ENCODE peak calls at places on chromosomes 4 and X, in seven cellular contexts. One of them, this sample, is unnamed.
A peak's percentile ranks its signal among the peaks of the same experiment; 100 is the strongest.

GRCh38 chr4:140523370-140523856 is 555 bp upstream of the ELMOD2 start:
- DNase-seq in HCT116: no peak
- DNase-seq in HepG2: no peak
- DNase-seq in SK-N-SH: no peak
- DNase-seq in T47D: no peak
- DNase-seq in GM12878: no peak
- DNase-seq in H1: no peak
- DNase-seq in this sample: no peak

GRCh38 chr4:56448301-56448700 is 12.2 kb downstream of the PAICS start:
- DNase-seq in HCT116: no peak
- DNase-seq in HepG2: no peak
- DNase-seq in SK-N-SH: no peak
- DNase-seq in T47D: no peak
- DNase-seq in GM12878: no peak
- DNase-seq in H1: no peak
- DNase-seq in this sample: no peak

GRCh38 chr4:161376275-161376674 is 787.5 kb downstream of the FSTL5 start:
- DNase-seq in HCT116: no peak
- DNase-seq in HepG2: no peak
- DNase-seq in SK-N-SH: no peak
- DNase-seq in T47D: no peak
- DNase-seq in GM12878: no peak
- DNase-seq in H1: no peak
- DNase-seq in this sample: no peak

GRCh38 chrX:101462892-101463291 is 22.4 kb upstream of the ARMCX4 start:
- DNase-seq in HCT116: peak; percentile 15
- DNase-seq in HepG2: peak; percentile 10
- DNase-seq in SK-N-SH: peak; percentile 38
- DNase-seq in T47D: no peak
- DNase-seq in GM12878: no peak
- DNase-seq in H1: no peak
- DNase-seq in this sample: no peak

GRCh38 chrX:119516157-119516702 is 48.0 kb downstream of the SLC25A5 start:
- DNase-seq in HCT116: peak; percentile 39
- DNase-seq in HepG2: peak; percentile 57
- DNase-seq in SK-N-SH: peak; percentile 75
- DNase-seq in T47D: peak; percentile 39
- DNase-seq in GM12878: peak; percentile 39
- DNase-seq in H1: no peak
- DNase-seq in this sample: peak; percentile 76

GRCh38 chr4:111641813-111642579 is 503.3 kb upstream of the FAM241A start:
- DNase-seq in HCT116: peak; percentile 91
- DNase-seq in HepG2: peak; percentile 87
- DNase-seq in SK-N-SH: peak; percentile 52
- DNase-seq in T47D: peak; percentile 24
- DNase-seq in GM12878: peak; percentile 13
- DNase-seq in H1: peak; percentile 47
- DNase-seq in this sample: peak; percentile 31

GRCh38 chr4:122716825-122717448 is 15.6 kb upstream of the BBS12 start:
- DNase-seq in HCT116: peak; percentile 67
- DNase-seq in HepG2: peak; percentile 50
- DNase-seq in SK-N-SH: peak; percentile 67
- DNase-seq in T47D: peak; percentile 34
- DNase-seq in GM12878: no peak
- DNase-seq in H1: no peak
- DNase-seq in this sample: peak; percentile 75

GRCh38 chr4:95572304-95572991 is 23.7 kb upstream of the UNC5C start:
- DNase-seq in HCT116: no peak
- DNase-seq in HepG2: no peak
- DNase-seq in SK-N-SH: no peak
- DNase-seq in T47D: no peak
- DNase-seq in GM12878: no peak
- DNase-seq in H1: no peak
- DNase-seq in this sample: no peak

GRCh38 chr4:154084864-154085263 is 296.0 kb upstream of the SFRP2 start:
- DNase-seq in HCT116: no peak
- DNase-seq in HepG2: no peak
- DNase-seq in SK-N-SH: no peak
- DNase-seq in T47D: no peak
- DNase-seq in GM12878: no peak
- DNase-seq in H1: no peak
- DNase-seq in this sample: no peak

GRCh38 chr4:152028131-152028530 is 267.3 kb upstream of the GATB start:
- DNase-seq in HCT116: no peak
- DNase-seq in HepG2: no peak
- DNase-seq in SK-N-SH: no peak
- DNase-seq in T47D: no peak
- DNase-seq in GM12878: no peak
- DNase-seq in H1: no peak
- DNase-seq in this sample: no peak

GRCh38 chrX:45622538-45622937 is 421.9 kb upstream of the DIPK2B start:
- DNase-seq in HCT116: no peak
- DNase-seq in HepG2: no peak
- DNase-seq in SK-N-SH: no peak
- DNase-seq in T47D: no peak
- DNase-seq in GM12878: no peak
- DNase-seq in H1: no peak
- DNase-seq in this sample: no peak

GRCh38 chrX:112642349-112642748 is 37.4 kb downstream of the LHFPL1 start:
- DNase-seq in HCT116: peak; percentile 21
- DNase-seq in HepG2: peak; percentile 11
- DNase-seq in SK-N-SH: peak; percentile 39
- DNase-seq in T47D: peak; percentile 4
- DNase-seq in GM12878: no peak
- DNase-seq in H1: peak; percentile 13
- DNase-seq in this sample: peak; percentile 17

GRCh38 chrX:27057883-27058282 is 405.3 kb downstream of the PPP4R3C start:
- DNase-seq in HCT116: no peak
- DNase-seq in HepG2: no peak
- DNase-seq in SK-N-SH: no peak
- DNase-seq in T47D: no peak
- DNase-seq in GM12878: no peak
- DNase-seq in H1: peak; percentile 9
- DNase-seq in this sample: no peak

GRCh38 chr4:148749403-148749802 is 307.2 kb upstream of the NR3C2 start:
- DNase-seq in HCT116: no peak
- DNase-seq in HepG2: no peak
- DNase-seq in SK-N-SH: no peak
- DNase-seq in T47D: no peak
- DNase-seq in GM12878: no peak
- DNase-seq in H1: no peak
- DNase-seq in this sample: no peak

GRCh38 chr4:7857238-7857701 is 82.4 kb downstream of the AFAP1 start:
- DNase-seq in HCT116: no peak
- DNase-seq in HepG2: no peak
- DNase-seq in SK-N-SH: no peak
- DNase-seq in T47D: no peak
- DNase-seq in GM12878: no peak
- DNase-seq in H1: no peak
- DNase-seq in this sample: no peak

GRCh38 chrX:41027388-41027787 is 57.9 kb upstream of the USP9X start:
- DNase-seq in HCT116: no peak
- DNase-seq in HepG2: no peak
- DNase-seq in SK-N-SH: no peak
- DNase-seq in T47D: no peak
- DNase-seq in GM12878: no peak
- DNase-seq in H1: no peak
- DNase-seq in this sample: no peak

GRCh38 chr4:9989918-9990635 is 31.2 kb downstream of the SLC2A9 start:
- DNase-seq in HCT116: no peak
- DNase-seq in HepG2: no peak
- DNase-seq in SK-N-SH: no peak
- DNase-seq in T47D: no peak
- DNase-seq in GM12878: no peak
- DNase-seq in H1: no peak
- DNase-seq in this sample: no peak

GRCh38 chr4:5953003-5953951 is 60.4 kb upstream of the CRMP1 start:
- DNase-seq in HCT116: no peak
- DNase-seq in HepG2: no peak
- DNase-seq in SK-N-SH: no peak
- DNase-seq in T47D: no peak
- DNase-seq in GM12878: no peak
- DNase-seq in H1: no peak
- DNase-seq in this sample: no peak

GRCh38 chr4:145340071-145340695 is 141.5 kb upstream of the SMAD1 start:
- DNase-seq in HCT116: no peak
- DNase-seq in HepG2: no peak
- DNase-seq in SK-N-SH: no peak
- DNase-seq in T47D: no peak
- DNase-seq in GM12878: no peak
- DNase-seq in H1: no peak
- DNase-seq in this sample: no peak

DNA sequence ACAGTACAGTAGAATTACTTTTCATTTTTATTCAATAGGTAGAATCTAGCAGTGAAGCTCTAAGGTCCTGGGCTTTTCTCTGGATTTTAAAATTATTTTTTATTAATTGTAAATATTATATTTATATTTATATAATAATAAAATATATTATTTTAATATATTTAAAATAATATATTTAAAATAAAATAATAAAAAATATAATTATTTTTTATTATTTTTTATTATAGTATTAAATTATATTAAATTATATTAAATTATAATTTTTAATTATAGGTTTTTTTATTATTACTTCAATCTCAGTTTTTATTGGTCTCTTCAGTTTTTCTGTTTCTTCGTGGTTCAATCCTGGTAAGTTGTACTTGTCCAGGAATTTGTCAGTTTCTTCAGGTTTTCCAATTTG is 49.7 kb upstream of the PABPC4L start:
- DNase-seq in HCT116: no peak
- DNase-seq in HepG2: no peak
- DNase-seq in SK-N-SH: no peak
- DNase-seq in T47D: no peak
- DNase-seq in GM12878: no peak
- DNase-seq in H1: no peak
- DNase-seq in this sample: no peak
- TF ChIP-seq JUND in HCT116: no peak
- TF ChIP-seq JUND in HepG2: no peak
- TF ChIP-seq JUND in SK-N-SH: no peak
- TF ChIP-seq JUND in T47D: no peak
- TF ChIP-seq JUND in GM12878: no peak
- TF ChIP-seq JUND in H1: no peak
- TF ChIP-seq JUND in this sample: no peak

GRCh38 chrX:48648299-48648698 is 35.3 kb upstream of the WAS start:
- DNase-seq in HCT116: no peak
- DNase-seq in HepG2: peak; percentile 28
- DNase-seq in SK-N-SH: peak; percentile 49
- DNase-seq in T47D: no peak
- DNase-seq in GM12878: no peak
- DNase-seq in H1: peak; percentile 54
- DNase-seq in this sample: no peak

GRCh38 chrX:48649109-48649508 is 34.5 kb upstream of the WAS start:
- DNase-seq in HCT116: no peak
- DNase-seq in HepG2: no peak
- DNase-seq in SK-N-SH: no peak
- DNase-seq in T47D: no peak
- DNase-seq in GM12878: no peak
- DNase-seq in H1: no peak
- DNase-seq in this sample: no peak

DNA sequence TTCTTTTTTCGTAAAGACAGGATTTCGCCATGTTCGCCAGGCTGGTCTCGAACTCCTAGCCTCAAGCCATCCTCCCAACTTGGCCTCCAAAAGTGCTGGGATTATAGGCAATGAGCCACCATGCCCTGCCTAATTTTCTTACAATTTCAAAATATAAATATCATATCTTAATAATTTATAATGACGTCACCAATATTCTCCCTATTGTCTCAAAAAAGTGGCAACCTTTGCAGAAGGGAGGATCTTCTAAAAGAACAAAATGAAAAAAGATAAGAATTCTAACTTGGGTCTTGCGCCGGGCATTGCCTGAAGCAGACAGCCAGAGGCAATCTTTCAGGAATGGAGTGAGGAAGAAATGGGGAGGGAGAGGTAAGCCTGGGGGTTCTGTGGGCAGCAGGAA is 37.9 kb upstream of the WAS start:
- DNase-seq in HCT116: no peak
- DNase-seq in HepG2: no peak
- DNase-seq in SK-N-SH: no peak
- DNase-seq in T47D: no peak
- DNase-seq in GM12878: no peak
- DNase-seq in H1: no peak
- DNase-seq in this sample: no peak
- TF ChIP-seq JUND in HCT116: no peak
- TF ChIP-seq JUND in HepG2: no peak
- TF ChIP-seq JUND in SK-N-SH: no peak
- TF ChIP-seq JUND in T47D: no peak
- TF ChIP-seq JUND in GM12878: no peak
- TF ChIP-seq JUND in H1: no peak
- TF ChIP-seq JUND in this sample: no peak

GRCh38 chr4:150259861-150260567 is 181.8 kb downstream of the DCLK2 start:
- DNase-seq in HCT116: no peak
- DNase-seq in HepG2: no peak
- DNase-seq in SK-N-SH: no peak
- DNase-seq in T47D: no peak
- DNase-seq in GM12878: no peak
- DNase-seq in H1: no peak
- DNase-seq in this sample: no peak

GRCh38 chr4:150264595-150265141 is 186.4 kb downstream of the DCLK2 start:
- DNase-seq in HCT116: no peak
- DNase-seq in HepG2: peak; percentile 77
- DNase-seq in SK-N-SH: no peak
- DNase-seq in T47D: no peak
- DNase-seq in GM12878: no peak
- DNase-seq in H1: no peak
- DNase-seq in this sample: no peak

GRCh38 chr4:150261571-150261970 is 183.3 kb downstream of the DCLK2 start:
- DNase-seq in HCT116: no peak
- DNase-seq in HepG2: no peak
- DNase-seq in SK-N-SH: no peak
- DNase-seq in T47D: no peak
- DNase-seq in GM12878: no peak
- DNase-seq in H1: no peak
- DNase-seq in this sample: no peak

GRCh38 chr4:150265806-150266205 is 187.6 kb downstream of the DCLK2 start:
- DNase-seq in HCT116: no peak
- DNase-seq in HepG2: no peak
- DNase-seq in SK-N-SH: no peak
- DNase-seq in T47D: no peak
- DNase-seq in GM12878: no peak
- DNase-seq in H1: no peak
- DNase-seq in this sample: no peak

GRCh38 chr4:150262611-150263010 is 184.4 kb downstream of the DCLK2 start:
- DNase-seq in HCT116: no peak
- DNase-seq in HepG2: no peak
- DNase-seq in SK-N-SH: no peak
- DNase-seq in T47D: no peak
- DNase-seq in GM12878: no peak
- DNase-seq in H1: no peak
- DNase-seq in this sample: no peak
- TF ChIP-seq JUND in HCT116: no peak
- TF ChIP-seq JUND in HepG2: no peak
- TF ChIP-seq JUND in SK-N-SH: no peak
- TF ChIP-seq JUND in T47D: no peak
- TF ChIP-seq JUND in GM12878: no peak
- TF ChIP-seq JUND in H1: no peak
- TF ChIP-seq JUND in this sample: no peak

DNA sequence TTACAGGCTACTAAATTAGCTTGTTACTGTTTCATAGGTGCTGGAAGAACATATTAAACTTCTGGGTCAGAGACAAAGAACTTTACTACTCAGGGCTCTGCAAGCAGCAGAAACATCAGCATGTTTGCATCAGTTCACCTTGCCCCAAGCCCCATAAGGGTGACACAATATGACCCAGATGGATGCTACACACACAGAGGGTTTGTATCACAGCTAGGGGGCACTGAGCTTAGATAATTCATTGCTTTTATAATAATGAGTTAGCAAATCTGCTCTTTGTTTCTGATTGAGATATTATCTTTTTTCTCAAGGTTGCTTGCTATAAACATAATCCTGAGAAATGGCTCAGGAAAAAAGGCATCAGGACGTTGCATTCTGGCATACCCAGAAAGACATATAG is 4.8 kb upstream of the SYNPO2 start:
- DNase-seq in HCT116: no peak
- DNase-seq in HepG2: no peak
- DNase-seq in SK-N-SH: peak; percentile 44
- DNase-seq in T47D: no peak
- DNase-seq in GM12878: no peak
- DNase-seq in H1: no peak
- DNase-seq in this sample: no peak
- TF ChIP-seq JUND in HCT116: no peak
- TF ChIP-seq JUND in HepG2: no peak
- TF ChIP-seq JUND in SK-N-SH: no peak
- TF ChIP-seq JUND in T47D: no peak
- TF ChIP-seq JUND in GM12878: no peak
- TF ChIP-seq JUND in H1: no peak
- TF ChIP-seq JUND in this sample: no peak